ENCODE peak calls at places on chromosomes 11 and 22, in four cellular contexts. S, R, Z and V are unnamed samples.

GRCh38 chr11:1304376-1304775 is 5.1 kb downstream of the TOLLIP start:
- DNase-seq in R (no peak), S (no peak), Z (peak), V (no peak)

GRCh38 chr22:47199261-47199948 is 437.0 kb downstream of the TBC1D22A start:
- DNase-seq in R (no peak), Z (no peak), S (no peak), V (no peak)

GRCh38 chr11:19393941-19394340 is 153.2 kb upstream of the E2F8 start:
- DNase-seq in R (no peak), S (no peak), Z (no peak), V (no peak)

GRCh38 chr11:27848423-27848822 is 148.2 kb upstream of the BDNF start:
- DNase-seq in R (no peak), Z (no peak), S (no peak), V (no peak)

GRCh38 chr22:21989049-21989448 is 6.5 kb upstream of the TOP3B start:
- DNase-seq in R (no peak), Z (no peak), S (no peak), V (peak)

GRCh38 chr11:65133724-65134123 is 595 bp downstream of the SYVN1 start:
- DNase-seq in S (no peak), Z (no peak), R (no peak), V (no peak)

GRCh38 chr22:36471341-36471821 is 10.1 kb downstream of the TXN2 start:
- DNase-seq in S (no peak), R (no peak), Z (no peak), V (no peak)

GRCh38 chr22:43289976-43290663 is 53.1 kb downstream of the SCUBE1 start:
- DNase-seq in S (no peak), Z (no peak), R (no peak), V (peak)

GRCh38 chr11:3180869-3181268 is 15.8 kb upstream of the OSBPL5 start:
- DNase-seq in S (no peak), R (no peak), Z (no peak), V (no peak)

GRCh38 chr11:64025205-64025604 is 10.5 kb upstream of the FLRT1 start:
- DNase-seq in R (no peak), Z (no peak), S (no peak), V (no peak)

GRCh38 chr11:108666373-108666772 is 1.5 kb downstream of the DDX10 start:
- DNase-seq in S (no peak), Z (peak), R (no peak), V (no peak)

GRCh38 chr11:96157517-96157873 is 185.5 kb downstream of the MAML2 start:
- DNase-seq in Z (no peak), R (no peak), S (no peak), V (no peak)

GRCh38 chr11:122796128-122796717 is 42.1 kb upstream of the CRTAM start:
- DNase-seq in S (peak), Z (peak), R (no peak), V (peak)

GRCh38 chr22:25692392-25692791 is 49.6 kb upstream of the MYO18B start:
- DNase-seq in S (no peak), Z (no peak), R (no peak), V (no peak)

GRCh38 chr11:27213232-27213660 is 149.8 kb downstream of the CCDC34 start:
- DNase-seq in Z (no peak), R (peak), S (no peak), V (no peak)

GRCh38 chr11:17406818-17407149 is 18.3 kb upstream of the KCNJ11 start:
- DNase-seq in R (no peak), S (no peak), Z (no peak), V (no peak)

GRCh38 chr11:82682003-82682751 is 51.5 kb downstream of the FAM181B start:
- DNase-seq in R (peak), S (peak), Z (peak), V (peak)
- TF ChIP-seq ZBTB33 in R (no peak), S (no peak), Z (no peak), V (no peak)

DNA sequence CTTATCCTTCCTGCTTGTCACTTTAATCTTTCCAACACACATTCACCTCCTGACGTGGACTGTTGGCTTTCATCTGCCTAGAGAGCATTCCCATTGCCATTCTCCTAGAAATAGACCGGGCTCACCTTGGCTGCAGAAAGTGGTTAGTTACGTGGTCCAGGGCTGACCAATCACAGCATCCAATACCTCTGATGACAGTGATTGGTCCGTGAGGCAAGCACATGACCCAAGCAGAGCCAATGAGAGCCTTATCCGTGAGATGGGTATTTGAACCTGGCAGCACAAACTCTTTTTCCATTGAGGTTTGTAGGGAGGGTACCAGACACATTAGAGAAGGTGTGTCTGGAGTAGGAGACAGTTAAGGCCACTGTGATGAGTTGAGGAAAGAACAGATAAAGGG is 85.8 kb downstream of the MIAT start:
- DNase-seq in S (peak), R (no peak), Z (no peak), V (no peak)
- TF ChIP-seq TAF1 in S (no peak), R (no peak), Z (no peak), V (no peak)

GRCh38 chr11:132779487-132779886 is 752.8 kb downstream of the OPCML start:
- DNase-seq in S (no peak), Z (no peak), R (no peak), V (no peak)

GRCh38 chr11:132785878-132786277 is 746.4 kb downstream of the OPCML start:
- DNase-seq in S (no peak), R (no peak), Z (no peak), V (no peak)

GRCh38 chr11:132780051-132780450 is 752.2 kb downstream of the OPCML start:
- DNase-seq in R (no peak), S (no peak), Z (no peak), V (no peak)

GRCh38 chr11:132784441-132784840 is 747.9 kb downstream of the OPCML start:
- DNase-seq in S (no peak), R (no peak), Z (no peak), V (no peak)

GRCh38 chr11:132782102-132782501 is 750.2 kb downstream of the OPCML start:
- DNase-seq in R (no peak), S (no peak), Z (no peak), V (no peak)
- TF ChIP-seq ZBTB33 in R (no peak), S (no peak), Z (no peak), V (no peak)

GRCh38 chr22:19196841-19197612 is 18.5 kb upstream of the SLC25A1 start:
- DNase-seq in R (no peak), S (no peak), Z (no peak), V (no peak)

GRCh38 chr22:19197997-19198865 is 19.7 kb upstream of the SLC25A1 start:
- DNase-seq in Z (no peak), S (no peak), R (no peak), V (no peak)

GRCh38 chr22:19194751-19195536 is 16.4 kb upstream of the SLC25A1 start:
- DNase-seq in Z (no peak), R (no peak), S (no peak), V (no peak)

GRCh38 chr22:19193879-19194278 is 15.3 kb upstream of the SLC25A1 start:
- DNase-seq in S (no peak), Z (no peak), R (no peak), V (no peak)

GRCh38 chr22:19195796-19196731 is 17.5 kb upstream of the SLC25A1 start:
- DNase-seq in S (peak), Z (no peak), R (no peak), V (no peak)
- TF ChIP-seq TAF1 in S (no peak), Z (no peak), R (no peak), V (no peak)

GRCh38 chr11:101430236-101430635 is 153.6 kb downstream of the TRPC6 start:
- DNase-seq in R (no peak), S (no peak), Z (no peak), V (no peak)

GRCh38 chr11:101434241-101434640 is 149.6 kb downstream of the TRPC6 start:
- DNase-seq in S (no peak), Z (no peak), R (no peak), V (no peak)

GRCh38 chr11:101435406-101435805 is 148.4 kb downstream of the TRPC6 start:
- DNase-seq in S (no peak), R (no peak), Z (no peak), V (no peak)

GRCh38 chr11:101428918-101429317 is 154.9 kb downstream of the TRPC6 start:
- DNase-seq in Z (peak), R (no peak), S (no peak), V (no peak)

GRCh38 chr11:101429708-101430107 is 154.1 kb downstream of the TRPC6 start:
- DNase-seq in Z (peak), R (no peak), S (no peak), V (no peak)
- TF ChIP-seq ZBTB33 in Z (no peak), R (no peak), S (no peak), V (no peak)

DNA sequence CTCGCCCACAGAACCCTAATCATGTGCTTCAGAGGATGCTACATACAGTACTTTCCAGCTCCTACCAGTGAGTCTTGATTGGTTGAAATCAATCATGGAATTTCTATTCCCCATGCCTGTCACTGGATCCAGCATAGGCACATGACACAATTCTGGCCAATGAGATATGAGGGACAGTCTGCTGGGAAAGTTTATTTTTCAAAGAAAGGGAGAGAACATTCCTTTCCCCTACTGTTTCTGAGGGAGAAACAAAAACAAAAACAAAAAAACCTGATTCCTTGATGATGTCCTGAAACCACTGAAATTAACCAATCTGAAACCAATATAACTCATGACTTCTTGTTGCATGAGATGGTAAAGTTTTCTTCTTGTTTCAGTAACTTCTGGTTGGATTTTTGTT is 3.3 kb upstream of the RCN1 start:
- DNase-seq in Z (no peak), R (no peak), S (no peak), V (no peak)
- TF ChIP-seq TAF1 in Z (no peak), R (no peak), S (no peak), V (no peak)

DNA sequence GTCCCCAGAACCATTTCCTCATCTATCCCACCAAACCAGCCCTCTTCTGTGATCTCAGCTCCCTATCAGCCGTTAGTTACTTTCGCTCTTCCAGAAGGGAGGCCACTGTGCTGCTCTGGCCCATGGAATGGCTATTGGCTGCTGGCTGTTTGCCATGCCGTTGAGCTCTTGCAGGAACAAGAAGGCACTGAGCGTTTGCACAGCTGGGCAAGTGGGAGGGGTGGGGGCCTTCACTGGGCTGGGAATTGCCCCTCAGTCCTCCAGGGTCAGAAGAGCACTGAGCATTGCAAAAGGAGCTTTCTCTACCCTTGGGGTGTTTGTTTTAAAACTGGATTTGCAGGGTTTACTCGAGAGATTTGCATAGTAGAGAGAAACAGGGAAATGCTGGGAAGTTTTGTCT is 129.0 kb upstream of the PARVA start:
- DNase-seq in S (no peak), Z (peak), R (no peak), V (peak)
- TF ChIP-seq ZBTB33 in S (no peak), Z (no peak), R (no peak), V (no peak)